ENCODE peak calls at places on chromosomes 5 and 9, in nine cellular contexts. Z is foreskin keratinocyte, A is left lung, L is esophagus squamous epithelium, O is lung, G is stomach, P is H9, C is GM23248, D is heart left ventricle. F is an unnamed sample. For H3K27me3, the result is how much of the 10 kb centered on the place peaks cover.

GRCh38 chr9:127035423-127035822 is 87.0 kb downstream of the ANGPTL2 start:
- DNase-seq in Z (no peak), L (no peak), G (no peak), C (peak), O (peak), D (peak), A (no peak), P (no peak), F (no peak)

GRCh38 chr5:132182366-132183040 is 45.1 kb downstream of the P4HA2 start:
- DNase-seq in Z (peak), O (no peak), G (no peak), D (no peak), L (no peak), A (no peak), P (no peak), C (peak), F (no peak)

GRCh38 chr5:53819482-53819881 is 259.0 kb downstream of the NDUFS4 start:
- DNase-seq in D (no peak), L (no peak), Z (no peak), G (no peak), A (no peak), C (no peak), P (no peak), O (no peak), F (no peak)

GRCh38 chr5:152058267-152058666 is 133.6 kb upstream of the GLRA1 start:
- DNase-seq in C (no peak), Z (no peak), A (no peak), G (no peak), O (no peak), L (no peak), P (no peak), D (peak), F (no peak)

GRCh38 chr5:131150408-131150807 is 14.6 kb downstream of the HINT1 start:
- DNase-seq in A (no peak), G (no peak), O (no peak), P (no peak), L (no peak), C (no peak), D (no peak), Z (no peak), F (no peak)

GRCh38 chr9:86867658-86868313 is 79.5 kb downstream of the GAS1 start:
- DNase-seq in O (no peak), P (no peak), D (no peak), L (no peak), G (peak), C (no peak), A (no peak), Z (no peak), F (no peak)

GRCh38 chr9:124574944-124575343 is 67.7 kb upstream of the NR5A1 start:
- DNase-seq in D (no peak), O (no peak), C (peak), L (no peak), A (no peak), Z (peak), G (no peak), P (no peak), F (no peak)

GRCh38 chr9:86281577-86282076 is 711 bp downstream of the ISCA1 start:
- DNase-seq in D (no peak), G (no peak), C (peak), A (peak), L (no peak), Z (peak), P (peak), O (no peak), F (no peak)

GRCh38 chr5:11903121-11903613 is 1.1 kb downstream of the CTNND2 start:
- DNase-seq in A (no peak), C (no peak), Z (no peak), O (no peak), P (peak), G (no peak), D (peak), L (no peak), F (peak)

GRCh38 chr5:135031146-135031812 is 2.7 kb downstream of the PITX1 start:
- DNase-seq in A (no peak), L (no peak), Z (peak), C (no peak), D (peak), P (peak), G (no peak), O (no peak), F (no peak)

GRCh38 chr9:93143830-93144530 is 9.9 kb upstream of the NINJ1 start:
- DNase-seq in A (no peak), L (no peak), P (no peak), D (no peak), C (peak), G (no peak), O (no peak), Z (no peak), F (peak)

GRCh38 chr5:125302577-125302976 is 556.1 kb upstream of the ZNF608 start:
- DNase-seq in D (no peak), A (no peak), Z (peak), O (no peak), G (no peak), P (no peak), C (no peak), L (no peak), F (no peak)

GRCh38 chr9:74795081-74795480 is 92.6 kb downstream of the TRPM6 start:
- DNase-seq in G (no peak), Z (peak), O (no peak), L (no peak), D (no peak), A (no peak), P (no peak), C (no peak), F (no peak)

GRCh38 chr5:74126294-74126693 is 500.3 kb downstream of the ARHGEF28 start:
- DNase-seq in D (no peak), O (no peak), Z (peak), A (no peak), P (no peak), C (no peak), L (no peak), G (no peak), F (no peak)

GRCh38 chr9:136078025-136078424 is 17.1 kb downstream of the NACC2 start:
- DNase-seq in O (no peak), C (no peak), Z (no peak), D (peak), L (no peak), P (no peak), G (no peak), A (no peak), F (no peak)

GRCh38 chr5:180090098-180090768 is 18.7 kb upstream of the RNF130 start:
- DNase-seq in D (peak), L (no peak), O (peak), P (peak), A (peak), Z (peak), G (peak), C (peak), F (peak)

GRCh38 chr5:89028579-89029272 is 145.7 kb upstream of the MEF2C start:
- DNase-seq in O (no peak), L (no peak), A (no peak), Z (peak), G (no peak), D (no peak), C (peak), P (no peak), F (no peak)

GRCh38 chr5:137629646-137630045 is 106.2 kb downstream of the KLHL3 start:
- DNase-seq in Z (peak), L (no peak), O (peak), D (no peak), C (peak), P (peak), A (no peak), G (no peak), F (no peak)

GRCh38 chr9:28927711-28928110 is 1354.4 kb upstream of the C9orf72 start:
- DNase-seq in Z (peak), D (no peak), C (no peak), O (no peak), P (no peak), A (no peak), L (no peak), G (no peak), F (no peak)

GRCh38 chr5:55633574-55634203 is 78.4 kb downstream of the SLC38A9 start:
- DNase-seq in A (peak), G (no peak), L (no peak), Z (peak), P (no peak), D (peak), C (peak), O (peak), F (no peak)

DNA sequence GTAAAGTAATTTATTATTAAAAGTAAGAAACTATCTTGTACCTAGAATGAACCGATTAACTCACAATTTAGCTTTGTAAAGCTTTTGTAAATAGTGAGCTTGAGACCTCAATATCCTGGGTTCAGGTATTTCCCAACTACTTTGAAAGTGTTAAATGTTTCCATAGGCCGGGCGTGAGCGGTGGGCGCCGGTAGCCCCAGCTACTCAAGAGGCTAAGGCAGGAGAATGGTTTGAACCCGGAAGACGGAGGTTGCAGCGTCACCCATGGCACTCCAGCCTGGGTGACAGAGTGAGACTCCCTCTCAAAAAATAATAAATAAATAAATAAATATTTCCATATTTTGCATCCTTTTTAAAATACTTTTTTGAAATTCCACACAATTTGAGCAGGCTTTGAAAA is 1.5 kb upstream of the ANKH start:
- DNase-seq in Z (no peak), G (no peak), P (no peak), O (no peak), A (no peak), D (no peak), C (no peak), L (no peak), F (no peak)
- H3K27ac ChIP-seq in Z (no peak), G (no peak), P (no peak), O (peak), A (no peak), D (peak), C (peak), L (peak), F (peak)

GRCh38 chr5:176874198-176874780 is 24.9 kb downstream of the HK3 start:
- DNase-seq in C (no peak), G (no peak), L (no peak), Z (no peak), P (no peak), O (no peak), D (no peak), A (no peak), F (no peak)
- H3K27me3 ChIP-seq in C (under half), G (under half), L (under half), Z (under half), P (under half), O (under half), D (under half), A (half or more), F (under half)

DNA sequence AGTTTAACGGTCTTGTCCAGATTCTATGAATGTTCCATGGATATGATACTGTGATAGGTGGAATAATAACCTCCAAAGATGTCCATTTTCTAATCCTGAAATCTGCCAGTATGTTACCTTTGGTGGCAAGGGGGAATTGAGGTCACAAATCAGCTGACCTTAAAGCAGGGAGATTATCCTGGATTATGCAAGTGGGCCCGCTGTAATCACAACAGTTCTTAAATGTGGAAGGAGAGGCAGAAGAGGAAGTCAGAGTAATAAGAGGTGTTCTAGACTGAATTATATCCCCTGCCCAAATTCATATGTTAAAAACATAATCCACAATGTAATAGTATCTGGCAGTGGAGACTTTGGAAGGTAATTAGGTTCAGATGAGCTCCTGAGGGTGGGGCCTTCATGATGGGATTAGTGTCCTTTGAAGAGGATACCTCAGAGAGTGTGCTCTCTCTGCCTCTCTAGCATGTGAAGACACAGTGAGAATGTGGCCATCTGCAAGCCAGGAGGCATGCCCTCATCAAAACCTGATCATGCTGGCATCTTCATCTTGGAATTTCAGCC is 47.6 kb upstream of the ZFAND5 start:
- DNase-seq in A (no peak), L (no peak), O (no peak), Z (no peak), P (no peak), G (no peak), D (no peak), C (no peak), F (no peak)
- H3K27ac ChIP-seq in A (no peak), L (no peak), O (no peak), Z (no peak), P (no peak), G (no peak), D (no peak), C (no peak), F (no peak)

GRCh38 chr9:129177443-129177790 is 644 bp downstream of the IER5L start:
- DNase-seq in P (no peak), O (no peak), D (no peak), C (peak), A (no peak), G (no peak), Z (no peak), L (no peak), F (no peak)
- H3K27me3 ChIP-seq in P (half or more), O (under half), D (under half), C (under half), A (under half), G (under half), Z (under half), L (under half), F (under half)

GRCh38 chr5:37834542-37835399 is 5.1 kb downstream of the GDNF start:
- DNase-seq in O (no peak), L (no peak), D (peak), A (no peak), Z (no peak), P (peak), C (no peak), G (no peak), F (no peak)
- H3K27ac ChIP-seq in O (no peak), L (peak), D (no peak), A (no peak), Z (no peak), P (no peak), C (no peak), G (no peak), F (no peak)

DNA sequence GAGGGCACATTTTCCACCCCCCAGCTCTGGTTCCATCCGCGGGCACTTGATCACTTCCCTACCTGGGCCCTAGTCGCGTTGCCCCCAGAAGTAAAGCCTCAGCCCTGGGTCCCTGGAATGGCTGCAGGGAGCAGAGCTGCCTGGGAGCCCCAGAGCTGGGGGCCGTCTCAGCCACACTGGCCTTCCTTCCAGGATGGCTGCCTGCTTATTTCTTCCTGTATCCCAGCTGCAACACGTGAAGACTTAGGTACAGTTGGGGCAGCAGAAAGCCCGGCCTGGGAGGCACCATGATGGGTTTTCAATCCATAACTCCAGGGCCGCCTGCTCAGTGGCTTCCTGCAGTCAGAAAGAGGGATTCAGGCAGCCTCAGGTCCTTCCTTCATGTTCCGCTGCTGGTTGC is 232.3 kb downstream of the IRX2 start:
- DNase-seq in P (no peak), O (no peak), A (no peak), L (no peak), Z (no peak), C (no peak), G (no peak), D (no peak), F (no peak)
- H3K27me3 ChIP-seq in P (under half), O (under half), A (under half), L (under half), Z (under half), C (under half), G (under half), D (under half), F (under half)

GRCh38 chr9:115998661-115999060 is 154.9 kb upstream of the PAPPA start:
- DNase-seq in P (no peak), A (no peak), C (peak), D (no peak), L (no peak), Z (no peak), O (no peak), G (no peak), F (no peak)
- H3K27ac ChIP-seq in P (no peak), A (no peak), C (peak), D (no peak), L (no peak), Z (no peak), O (no peak), G (no peak), F (no peak)

F was measured in CD8-positive, alpha-beta memory T cell.